ENCODE peak calls at places on chromosome 3, in nine cellular contexts. One of them, this sample, is unnamed.

GRCh38 chr3:20056727-20057611 is 16.7 kb downstream of the KAT2B start:
- DNase-seq in stimulated activated CD4-positive, alpha-beta T cell treated with anti-CD3 and anti-CD28 coated beads, Interleukin-2, amount 100 ng/mL, for 4 hours: no peak
- DNase-seq in HTR-8/SVneo: peak
- DNase-seq in GM04503: no peak
- DNase-seq in COR-L47: no peak
- DNase-seq in activated naive CD4-positive, alpha-beta T cell treated with anti-CD3 and anti-CD28 coated beads, Interleukin-2, amount 10 ng/mL, durations not matched to agents 7 days and 5 days: no peak
- DNase-seq in HT1080: peak
- DNase-seq in cerebellum: no peak
- DNase-seq in NCI-H1694 treated with DMSO at 0.1 percent for 48 hours: no peak
- DNase-seq in this sample: no peak

GRCh38 chr3:109973733-109974132 is 636.4 kb upstream of the DPPA4 start:
- DNase-seq in stimulated activated CD4-positive, alpha-beta T cell treated with anti-CD3 and anti-CD28 coated beads, Interleukin-2, amount 100 ng/mL, for 4 hours: no peak
- DNase-seq in HTR-8/SVneo: no peak
- DNase-seq in GM04503: no peak
- DNase-seq in COR-L47: no peak
- DNase-seq in activated naive CD4-positive, alpha-beta T cell treated with anti-CD3 and anti-CD28 coated beads, Interleukin-2, amount 10 ng/mL, durations not matched to agents 7 days and 5 days: no peak
- DNase-seq in HT1080: no peak
- DNase-seq in cerebellum: no peak
- DNase-seq in NCI-H1694 treated with DMSO at 0.1 percent for 48 hours: no peak
- DNase-seq in this sample: no peak

GRCh38 chr3:108437439-108437838 is 73.0 kb downstream of the MYH15 start:
- DNase-seq in stimulated activated CD4-positive, alpha-beta T cell treated with anti-CD3 and anti-CD28 coated beads, Interleukin-2, amount 100 ng/mL, for 4 hours: no peak
- DNase-seq in HTR-8/SVneo: no peak
- DNase-seq in GM04503: no peak
- DNase-seq in COR-L47: peak
- DNase-seq in activated naive CD4-positive, alpha-beta T cell treated with anti-CD3 and anti-CD28 coated beads, Interleukin-2, amount 10 ng/mL, durations not matched to agents 7 days and 5 days: no peak
- DNase-seq in HT1080: no peak
- DNase-seq in cerebellum: no peak
- DNase-seq in NCI-H1694 treated with DMSO at 0.1 percent for 48 hours: no peak
- DNase-seq in this sample: peak

GRCh38 chr3:57910988-57911387 is 97.2 kb upstream of the FLNB start:
- DNase-seq in stimulated activated CD4-positive, alpha-beta T cell treated with anti-CD3 and anti-CD28 coated beads, Interleukin-2, amount 100 ng/mL, for 4 hours: no peak
- DNase-seq in HTR-8/SVneo: peak
- DNase-seq in GM04503: no peak
- DNase-seq in COR-L47: no peak
- DNase-seq in activated naive CD4-positive, alpha-beta T cell treated with anti-CD3 and anti-CD28 coated beads, Interleukin-2, amount 10 ng/mL, durations not matched to agents 7 days and 5 days: peak
- DNase-seq in HT1080: peak
- DNase-seq in cerebellum: no peak
- DNase-seq in NCI-H1694 treated with DMSO at 0.1 percent for 48 hours: peak
- DNase-seq in this sample: no peak

GRCh38 chr3:46913644-46914043 is 36.1 kb downstream of the PTH1R start:
- DNase-seq in stimulated activated CD4-positive, alpha-beta T cell treated with anti-CD3 and anti-CD28 coated beads, Interleukin-2, amount 100 ng/mL, for 4 hours: no peak
- DNase-seq in HTR-8/SVneo: peak
- DNase-seq in GM04503: no peak
- DNase-seq in COR-L47: peak
- DNase-seq in activated naive CD4-positive, alpha-beta T cell treated with anti-CD3 and anti-CD28 coated beads, Interleukin-2, amount 10 ng/mL, durations not matched to agents 7 days and 5 days: no peak
- DNase-seq in HT1080: peak
- DNase-seq in cerebellum: no peak
- DNase-seq in NCI-H1694 treated with DMSO at 0.1 percent for 48 hours: no peak
- DNase-seq in this sample: peak

GRCh38 chr3:138384971-138385370 is 36.6 kb downstream of the MRAS start:
- DNase-seq in stimulated activated CD4-positive, alpha-beta T cell treated with anti-CD3 and anti-CD28 coated beads, Interleukin-2, amount 100 ng/mL, for 4 hours: no peak
- DNase-seq in HTR-8/SVneo: no peak
- DNase-seq in GM04503: no peak
- DNase-seq in COR-L47: no peak
- DNase-seq in activated naive CD4-positive, alpha-beta T cell treated with anti-CD3 and anti-CD28 coated beads, Interleukin-2, amount 10 ng/mL, durations not matched to agents 7 days and 5 days: no peak
- DNase-seq in HT1080: peak
- DNase-seq in cerebellum: no peak
- DNase-seq in NCI-H1694 treated with DMSO at 0.1 percent for 48 hours: no peak
- DNase-seq in this sample: no peak

GRCh38 chr3:112984485-112984884 is 6.3 kb upstream of the GTPBP8 start:
- DNase-seq in stimulated activated CD4-positive, alpha-beta T cell treated with anti-CD3 and anti-CD28 coated beads, Interleukin-2, amount 100 ng/mL, for 4 hours: peak
- DNase-seq in HTR-8/SVneo: no peak
- DNase-seq in GM04503: no peak
- DNase-seq in COR-L47: peak
- DNase-seq in activated naive CD4-positive, alpha-beta T cell treated with anti-CD3 and anti-CD28 coated beads, Interleukin-2, amount 10 ng/mL, durations not matched to agents 7 days and 5 days: no peak
- DNase-seq in HT1080: no peak
- DNase-seq in cerebellum: no peak
- DNase-seq in NCI-H1694 treated with DMSO at 0.1 percent for 48 hours: no peak
- DNase-seq in this sample: peak

GRCh38 chr3:171970301-171970788 is 69.0 kb upstream of the FNDC3B start:
- DNase-seq in stimulated activated CD4-positive, alpha-beta T cell treated with anti-CD3 and anti-CD28 coated beads, Interleukin-2, amount 100 ng/mL, for 4 hours: no peak
- DNase-seq in HTR-8/SVneo: no peak
- DNase-seq in GM04503: no peak
- DNase-seq in COR-L47: no peak
- DNase-seq in activated naive CD4-positive, alpha-beta T cell treated with anti-CD3 and anti-CD28 coated beads, Interleukin-2, amount 10 ng/mL, durations not matched to agents 7 days and 5 days: no peak
- DNase-seq in HT1080: peak
- DNase-seq in cerebellum: no peak
- DNase-seq in NCI-H1694 treated with DMSO at 0.1 percent for 48 hours: no peak
- DNase-seq in this sample: no peak

GRCh38 chr3:126311338-126311978 is 45.8 kb downstream of the KLF15 start:
- DNase-seq in stimulated activated CD4-positive, alpha-beta T cell treated with anti-CD3 and anti-CD28 coated beads, Interleukin-2, amount 100 ng/mL, for 4 hours: no peak
- DNase-seq in HTR-8/SVneo: no peak
- DNase-seq in GM04503: no peak
- DNase-seq in COR-L47: no peak
- DNase-seq in activated naive CD4-positive, alpha-beta T cell treated with anti-CD3 and anti-CD28 coated beads, Interleukin-2, amount 10 ng/mL, durations not matched to agents 7 days and 5 days: no peak
- DNase-seq in HT1080: no peak
- DNase-seq in cerebellum: no peak
- DNase-seq in NCI-H1694 treated with DMSO at 0.1 percent for 48 hours: no peak
- DNase-seq in this sample: no peak

GRCh38 chr3:50345586-50345985 is at the start of gene ZMYND10:
- DNase-seq in stimulated activated CD4-positive, alpha-beta T cell treated with anti-CD3 and anti-CD28 coated beads, Interleukin-2, amount 100 ng/mL, for 4 hours: peak
- DNase-seq in HTR-8/SVneo: no peak
- DNase-seq in GM04503: no peak
- DNase-seq in COR-L47: peak
- DNase-seq in activated naive CD4-positive, alpha-beta T cell treated with anti-CD3 and anti-CD28 coated beads, Interleukin-2, amount 10 ng/mL, durations not matched to agents 7 days and 5 days: peak
- DNase-seq in HT1080: no peak
- DNase-seq in cerebellum: peak
- DNase-seq in NCI-H1694 treated with DMSO at 0.1 percent for 48 hours: no peak
- DNase-seq in this sample: peak

GRCh38 chr3:124229407-124229806 is 237.5 kb upstream of the ROPN1 start:
- DNase-seq in stimulated activated CD4-positive, alpha-beta T cell treated with anti-CD3 and anti-CD28 coated beads, Interleukin-2, amount 100 ng/mL, for 4 hours: no peak
- DNase-seq in HTR-8/SVneo: no peak
- DNase-seq in GM04503: no peak
- DNase-seq in COR-L47: no peak
- DNase-seq in activated naive CD4-positive, alpha-beta T cell treated with anti-CD3 and anti-CD28 coated beads, Interleukin-2, amount 10 ng/mL, durations not matched to agents 7 days and 5 days: no peak
- DNase-seq in HT1080: peak
- DNase-seq in cerebellum: no peak
- DNase-seq in NCI-H1694 treated with DMSO at 0.1 percent for 48 hours: no peak
- DNase-seq in this sample: no peak

GRCh38 chr3:169509359-169509758 is 154.2 kb downstream of the MECOM start:
- DNase-seq in stimulated activated CD4-positive, alpha-beta T cell treated with anti-CD3 and anti-CD28 coated beads, Interleukin-2, amount 100 ng/mL, for 4 hours: no peak
- DNase-seq in HTR-8/SVneo: no peak
- DNase-seq in GM04503: no peak
- DNase-seq in COR-L47: no peak
- DNase-seq in activated naive CD4-positive, alpha-beta T cell treated with anti-CD3 and anti-CD28 coated beads, Interleukin-2, amount 10 ng/mL, durations not matched to agents 7 days and 5 days: no peak
- DNase-seq in HT1080: no peak
- DNase-seq in cerebellum: no peak
- DNase-seq in NCI-H1694 treated with DMSO at 0.1 percent for 48 hours: no peak
- DNase-seq in this sample: no peak

GRCh38 chr3:132555316-132556035 is 41.6 kb upstream of the ACKR4 start:
- DNase-seq in stimulated activated CD4-positive, alpha-beta T cell treated with anti-CD3 and anti-CD28 coated beads, Interleukin-2, amount 100 ng/mL, for 4 hours: no peak
- DNase-seq in HTR-8/SVneo: no peak
- DNase-seq in GM04503: no peak
- DNase-seq in COR-L47: no peak
- DNase-seq in activated naive CD4-positive, alpha-beta T cell treated with anti-CD3 and anti-CD28 coated beads, Interleukin-2, amount 10 ng/mL, durations not matched to agents 7 days and 5 days: no peak
- DNase-seq in HT1080: no peak
- DNase-seq in cerebellum: no peak
- DNase-seq in NCI-H1694 treated with DMSO at 0.1 percent for 48 hours: no peak
- DNase-seq in this sample: no peak

GRCh38 chr3:70989174-70989573 is 594.4 kb downstream of the FOXP1 start:
- DNase-seq in stimulated activated CD4-positive, alpha-beta T cell treated with anti-CD3 and anti-CD28 coated beads, Interleukin-2, amount 100 ng/mL, for 4 hours: no peak
- DNase-seq in HTR-8/SVneo: peak
- DNase-seq in GM04503: peak
- DNase-seq in COR-L47: no peak
- DNase-seq in activated naive CD4-positive, alpha-beta T cell treated with anti-CD3 and anti-CD28 coated beads, Interleukin-2, amount 10 ng/mL, durations not matched to agents 7 days and 5 days: no peak
- DNase-seq in HT1080: peak
- DNase-seq in cerebellum: no peak
- DNase-seq in NCI-H1694 treated with DMSO at 0.1 percent for 48 hours: no peak
- DNase-seq in this sample: no peak

GRCh38 chr3:159872374-159873109 is 116.1 kb upstream of the IL12A start:
- DNase-seq in stimulated activated CD4-positive, alpha-beta T cell treated with anti-CD3 and anti-CD28 coated beads, Interleukin-2, amount 100 ng/mL, for 4 hours: no peak
- DNase-seq in HTR-8/SVneo: peak
- DNase-seq in GM04503: peak
- DNase-seq in COR-L47: no peak
- DNase-seq in activated naive CD4-positive, alpha-beta T cell treated with anti-CD3 and anti-CD28 coated beads, Interleukin-2, amount 10 ng/mL, durations not matched to agents 7 days and 5 days: no peak
- DNase-seq in HT1080: peak
- DNase-seq in cerebellum: no peak
- DNase-seq in NCI-H1694 treated with DMSO at 0.1 percent for 48 hours: no peak
- DNase-seq in this sample: no peak

GRCh38 chr3:174540081-174540480 is 319.1 kb upstream of the NAALADL2 start:
- DNase-seq in stimulated activated CD4-positive, alpha-beta T cell treated with anti-CD3 and anti-CD28 coated beads, Interleukin-2, amount 100 ng/mL, for 4 hours: no peak
- DNase-seq in HTR-8/SVneo: no peak
- DNase-seq in GM04503: no peak
- DNase-seq in COR-L47: peak
- DNase-seq in activated naive CD4-positive, alpha-beta T cell treated with anti-CD3 and anti-CD28 coated beads, Interleukin-2, amount 10 ng/mL, durations not matched to agents 7 days and 5 days: no peak
- DNase-seq in HT1080: no peak
- DNase-seq in cerebellum: no peak
- DNase-seq in NCI-H1694 treated with DMSO at 0.1 percent for 48 hours: peak
- DNase-seq in this sample: no peak

GRCh38 chr3:64852738-64853137 is 164.9 kb upstream of the ADAMTS9 start:
- DNase-seq in stimulated activated CD4-positive, alpha-beta T cell treated with anti-CD3 and anti-CD28 coated beads, Interleukin-2, amount 100 ng/mL, for 4 hours: no peak
- DNase-seq in HTR-8/SVneo: no peak
- DNase-seq in GM04503: no peak
- DNase-seq in COR-L47: no peak
- DNase-seq in activated naive CD4-positive, alpha-beta T cell treated with anti-CD3 and anti-CD28 coated beads, Interleukin-2, amount 10 ng/mL, durations not matched to agents 7 days and 5 days: no peak
- DNase-seq in HT1080: no peak
- DNase-seq in cerebellum: no peak
- DNase-seq in NCI-H1694 treated with DMSO at 0.1 percent for 48 hours: no peak
- DNase-seq in this sample: no peak

GRCh38 chr3:170840291-170840859 is 29.6 kb downstream of the RPL22L1 start:
- DNase-seq in stimulated activated CD4-positive, alpha-beta T cell treated with anti-CD3 and anti-CD28 coated beads, Interleukin-2, amount 100 ng/mL, for 4 hours: no peak
- DNase-seq in HTR-8/SVneo: no peak
- DNase-seq in GM04503: peak
- DNase-seq in COR-L47: no peak
- DNase-seq in activated naive CD4-positive, alpha-beta T cell treated with anti-CD3 and anti-CD28 coated beads, Interleukin-2, amount 10 ng/mL, durations not matched to agents 7 days and 5 days: no peak
- DNase-seq in HT1080: no peak
- DNase-seq in cerebellum: no peak
- DNase-seq in NCI-H1694 treated with DMSO at 0.1 percent for 48 hours: no peak
- DNase-seq in this sample: no peak

GRCh38 chr3:128383316-128384235 is 83.1 kb downstream of the DNAJB8 start:
- DNase-seq in stimulated activated CD4-positive, alpha-beta T cell treated with anti-CD3 and anti-CD28 coated beads, Interleukin-2, amount 100 ng/mL, for 4 hours: peak
- DNase-seq in HTR-8/SVneo: peak
- DNase-seq in GM04503: peak
- DNase-seq in COR-L47: peak
- DNase-seq in activated naive CD4-positive, alpha-beta T cell treated with anti-CD3 and anti-CD28 coated beads, Interleukin-2, amount 10 ng/mL, durations not matched to agents 7 days and 5 days: no peak
- DNase-seq in HT1080: peak
- DNase-seq in cerebellum: peak
- DNase-seq in NCI-H1694 treated with DMSO at 0.1 percent for 48 hours: peak
- DNase-seq in this sample: peak

GRCh38 chr3:128493221-128494151 is 485 bp upstream of the GATA2 start:
- DNase-seq in stimulated activated CD4-positive, alpha-beta T cell treated with anti-CD3 and anti-CD28 coated beads, Interleukin-2, amount 100 ng/mL, for 4 hours: no peak
- DNase-seq in HTR-8/SVneo: no peak
- DNase-seq in GM04503: no peak
- DNase-seq in COR-L47: no peak
- DNase-seq in activated naive CD4-positive, alpha-beta T cell treated with anti-CD3 and anti-CD28 coated beads, Interleukin-2, amount 10 ng/mL, durations not matched to agents 7 days and 5 days: no peak
- DNase-seq in HT1080: no peak
- DNase-seq in cerebellum: no peak
- DNase-seq in NCI-H1694 treated with DMSO at 0.1 percent for 48 hours: no peak
- DNase-seq in this sample: no peak

GRCh38 chr3:17979248-17979647 is 236.8 kb upstream of the TBC1D5 start:
- DNase-seq in stimulated activated CD4-positive, alpha-beta T cell treated with anti-CD3 and anti-CD28 coated beads, Interleukin-2, amount 100 ng/mL, for 4 hours: no peak
- DNase-seq in HTR-8/SVneo: no peak
- DNase-seq in GM04503: no peak
- DNase-seq in COR-L47: no peak
- DNase-seq in activated naive CD4-positive, alpha-beta T cell treated with anti-CD3 and anti-CD28 coated beads, Interleukin-2, amount 10 ng/mL, durations not matched to agents 7 days and 5 days: no peak
- DNase-seq in HT1080: no peak
- DNase-seq in cerebellum: no peak
- DNase-seq in NCI-H1694 treated with DMSO at 0.1 percent for 48 hours: no peak
- DNase-seq in this sample: peak

GRCh38 chr3:134366221-134366927 is 7.9 kb downstream of the AMOTL2 start:
- DNase-seq in stimulated activated CD4-positive, alpha-beta T cell treated with anti-CD3 and anti-CD28 coated beads, Interleukin-2, amount 100 ng/mL, for 4 hours: no peak
- DNase-seq in HTR-8/SVneo: no peak
- DNase-seq in GM04503: no peak
- DNase-seq in COR-L47: no peak
- DNase-seq in activated naive CD4-positive, alpha-beta T cell treated with anti-CD3 and anti-CD28 coated beads, Interleukin-2, amount 10 ng/mL, durations not matched to agents 7 days and 5 days: no peak
- DNase-seq in HT1080: no peak
- DNase-seq in cerebellum: no peak
- DNase-seq in NCI-H1694 treated with DMSO at 0.1 percent for 48 hours: no peak
- DNase-seq in this sample: no peak

GRCh38 chr3:35664460-35664919 is 25.2 kb downstream of the ARPP21 start:
- DNase-seq in stimulated activated CD4-positive, alpha-beta T cell treated with anti-CD3 and anti-CD28 coated beads, Interleukin-2, amount 100 ng/mL, for 4 hours: no peak
- DNase-seq in HTR-8/SVneo: no peak
- DNase-seq in GM04503: no peak
- DNase-seq in COR-L47: peak
- DNase-seq in activated naive CD4-positive, alpha-beta T cell treated with anti-CD3 and anti-CD28 coated beads, Interleukin-2, amount 10 ng/mL, durations not matched to agents 7 days and 5 days: no peak
- DNase-seq in HT1080: peak
- DNase-seq in cerebellum: peak
- DNase-seq in NCI-H1694 treated with DMSO at 0.1 percent for 48 hours: peak
- DNase-seq in this sample: no peak

GRCh38 chr3:30273304-30274072 is 332.9 kb upstream of the TGFBR2 start:
- DNase-seq in stimulated activated CD4-positive, alpha-beta T cell treated with anti-CD3 and anti-CD28 coated beads, Interleukin-2, amount 100 ng/mL, for 4 hours: no peak
- DNase-seq in HTR-8/SVneo: no peak
- DNase-seq in GM04503: no peak
- DNase-seq in COR-L47: no peak
- DNase-seq in activated naive CD4-positive, alpha-beta T cell treated with anti-CD3 and anti-CD28 coated beads, Interleukin-2, amount 10 ng/mL, durations not matched to agents 7 days and 5 days: no peak
- DNase-seq in HT1080: no peak
- DNase-seq in cerebellum: no peak
- DNase-seq in NCI-H1694 treated with DMSO at 0.1 percent for 48 hours: no peak
- DNase-seq in this sample: no peak

GRCh38 chr3:49370585-49371290 is 12.6 kb upstream of the GPX1 start:
- DNase-seq in stimulated activated CD4-positive, alpha-beta T cell treated with anti-CD3 and anti-CD28 coated beads, Interleukin-2, amount 100 ng/mL, for 4 hours: no peak
- DNase-seq in HTR-8/SVneo: no peak
- DNase-seq in GM04503: no peak
- DNase-seq in COR-L47: no peak
- DNase-seq in activated naive CD4-positive, alpha-beta T cell treated with anti-CD3 and anti-CD28 coated beads, Interleukin-2, amount 10 ng/mL, durations not matched to agents 7 days and 5 days: no peak
- DNase-seq in HT1080: no peak
- DNase-seq in cerebellum: no peak
- DNase-seq in NCI-H1694 treated with DMSO at 0.1 percent for 48 hours: no peak
- DNase-seq in this sample: no peak

GRCh38 chr3:6125520-6125919 is 735.4 kb upstream of the GRM7 start:
- DNase-seq in stimulated activated CD4-positive, alpha-beta T cell treated with anti-CD3 and anti-CD28 coated beads, Interleukin-2, amount 100 ng/mL, for 4 hours: no peak
- DNase-seq in HTR-8/SVneo: no peak
- DNase-seq in GM04503: no peak
- DNase-seq in COR-L47: no peak
- DNase-seq in activated naive CD4-positive, alpha-beta T cell treated with anti-CD3 and anti-CD28 coated beads, Interleukin-2, amount 10 ng/mL, durations not matched to agents 7 days and 5 days: no peak
- DNase-seq in HT1080: no peak
- DNase-seq in cerebellum: no peak
- DNase-seq in NCI-H1694 treated with DMSO at 0.1 percent for 48 hours: no peak
- DNase-seq in this sample: no peak

GRCh38 chr3:16884748-16885587 is at the start of gene PLCL2:
- DNase-seq in stimulated activated CD4-positive, alpha-beta T cell treated with anti-CD3 and anti-CD28 coated beads, Interleukin-2, amount 100 ng/mL, for 4 hours: peak
- DNase-seq in HTR-8/SVneo: no peak
- DNase-seq in GM04503: no peak
- DNase-seq in COR-L47: no peak
- DNase-seq in activated naive CD4-positive, alpha-beta T cell treated with anti-CD3 and anti-CD28 coated beads, Interleukin-2, amount 10 ng/mL, durations not matched to agents 7 days and 5 days: peak
- DNase-seq in HT1080: peak
- DNase-seq in cerebellum: peak
- DNase-seq in NCI-H1694 treated with DMSO at 0.1 percent for 48 hours: peak
- DNase-seq in this sample: peak

GRCh38 chr3:76570436-76571057 is 469.4 kb upstream of the ROBO2 start:
- DNase-seq in stimulated activated CD4-positive, alpha-beta T cell treated with anti-CD3 and anti-CD28 coated beads, Interleukin-2, amount 100 ng/mL, for 4 hours: no peak
- DNase-seq in HTR-8/SVneo: peak
- DNase-seq in GM04503: no peak
- DNase-seq in COR-L47: no peak
- DNase-seq in activated naive CD4-positive, alpha-beta T cell treated with anti-CD3 and anti-CD28 coated beads, Interleukin-2, amount 10 ng/mL, durations not matched to agents 7 days and 5 days: no peak
- DNase-seq in HT1080: peak
- DNase-seq in cerebellum: peak
- DNase-seq in NCI-H1694 treated with DMSO at 0.1 percent for 48 hours: no peak
- DNase-seq in this sample: no peak

GRCh38 chr3:188170461-188171459 is 16.8 kb downstream of the LPP start:
- DNase-seq in stimulated activated CD4-positive, alpha-beta T cell treated with anti-CD3 and anti-CD28 coated beads, Interleukin-2, amount 100 ng/mL, for 4 hours: peak
- DNase-seq in HTR-8/SVneo: no peak
- DNase-seq in GM04503: no peak
- DNase-seq in COR-L47: no peak
- DNase-seq in activated naive CD4-positive, alpha-beta T cell treated with anti-CD3 and anti-CD28 coated beads, Interleukin-2, amount 10 ng/mL, durations not matched to agents 7 days and 5 days: peak
- DNase-seq in HT1080: no peak
- DNase-seq in cerebellum: no peak
- DNase-seq in NCI-H1694 treated with DMSO at 0.1 percent for 48 hours: no peak
- DNase-seq in this sample: no peak

GRCh38 chr3:187777331-187778046 is 32.2 kb upstream of the BCL6 start:
- DNase-seq in stimulated activated CD4-positive, alpha-beta T cell treated with anti-CD3 and anti-CD28 coated beads, Interleukin-2, amount 100 ng/mL, for 4 hours: peak
- DNase-seq in HTR-8/SVneo: no peak
- DNase-seq in GM04503: no peak
- DNase-seq in COR-L47: no peak
- DNase-seq in activated naive CD4-positive, alpha-beta T cell treated with anti-CD3 and anti-CD28 coated beads, Interleukin-2, amount 10 ng/mL, durations not matched to agents 7 days and 5 days: peak
- DNase-seq in HT1080: peak
- DNase-seq in cerebellum: no peak
- DNase-seq in NCI-H1694 treated with DMSO at 0.1 percent for 48 hours: no peak
- DNase-seq in this sample: no peak

GRCh38 chr3:64667138-64667537 is 20.7 kb downstream of the ADAMTS9 start:
- DNase-seq in stimulated activated CD4-positive, alpha-beta T cell treated with anti-CD3 and anti-CD28 coated beads, Interleukin-2, amount 100 ng/mL, for 4 hours: no peak
- DNase-seq in HTR-8/SVneo: no peak
- DNase-seq in GM04503: no peak
- DNase-seq in COR-L47: no peak
- DNase-seq in activated naive CD4-positive, alpha-beta T cell treated with anti-CD3 and anti-CD28 coated beads, Interleukin-2, amount 10 ng/mL, durations not matched to agents 7 days and 5 days: no peak
- DNase-seq in HT1080: peak
- DNase-seq in cerebellum: no peak
- DNase-seq in NCI-H1694 treated with DMSO at 0.1 percent for 48 hours: no peak
- DNase-seq in this sample: no peak

This sample was measured in transverse colon.